ENCODE peak calls at places on chromosomes 16 and 17, in six cellular contexts. D is activated T-cell treated with anti-CD3 and anti-CD28 coated beads, Interleukin-2, amount 50 U/mL, for 4 hours; X is NCI-H1092; S is GM18507; J is GM12892; W is NCI-H2081 treated with DMSO at 0.1 percent for 48 hours. N is an unnamed sample.

GRCh38 chr17:68310141-68310540 is 18.8 kb downstream of the ARSG start:
- DNase-seq in W (no peak), X (no peak), D (peak), J (no peak), S (no peak), N (peak)

GRCh38 chr16:46949216-46949892 is 24.1 kb downstream of the DNAJA2 start:
- DNase-seq in W (no peak), X (no peak), D (peak), J (no peak), S (no peak), N (peak)

GRCh38 chr17:75250009-75250471 is 11.4 kb downstream of the GGA3 start:
- DNase-seq in D (peak), S (no peak), W (no peak), J (peak), X (no peak), N (peak)

GRCh38 chr17:73589096-73589980 is 54.9 kb downstream of the SDK2 start:
- DNase-seq in D (no peak), S (no peak), X (peak), W (peak), J (no peak), N (no peak)

GRCh38 chr17:75260679-75261335 is 599 bp downstream of the GGA3 start:
- DNase-seq in J (no peak), S (no peak), X (no peak), W (no peak), D (peak), N (peak)

GRCh38 chr16:19393226-19394074 is 24.2 kb upstream of the TMC5 start:
- DNase-seq in J (no peak), S (no peak), X (no peak), W (no peak), D (no peak), N (no peak)

GRCh38 chr16:8594149-8594666 is 3.9 kb upstream of the TMEM114 start:
- DNase-seq in D (no peak), W (no peak), X (no peak), J (no peak), S (no peak), N (no peak)

GRCh38 chr16:28918698-28919097 is 6.3 kb downstream of the RABEP2 start:
- DNase-seq in S (no peak), D (no peak), W (no peak), J (no peak), X (no peak), N (no peak)

GRCh38 chr17:78852709-78853111 is 12.1 kb upstream of the USP36 start:
- DNase-seq in S (no peak), X (no peak), D (no peak), J (no peak), W (no peak), N (no peak)

GRCh38 chr16:74449470-74449869 is 28.2 kb upstream of the CLEC18B start:
- DNase-seq in J (no peak), D (no peak), W (no peak), S (no peak), X (no peak), N (no peak)

GRCh38 chr16:62549875-62550274 is 513.6 kb upstream of the CDH8 start:
- DNase-seq in X (no peak), S (no peak), D (no peak), W (no peak), J (no peak), N (no peak)

GRCh38 chr16:17342031-17342430 is 128.7 kb downstream of the XYLT1 start:
- DNase-seq in J (no peak), W (no peak), S (no peak), X (no peak), D (no peak), N (no peak)

GRCh38 chr17:79424471-79425185 is 186.2 kb downstream of the RBFOX3 start:
- DNase-seq in J (no peak), S (no peak), D (no peak), W (no peak), X (no peak), N (no peak)

GRCh38 chr17:6698004-6698403 is 15.2 kb downstream of the SLC13A5 start:
- DNase-seq in W (no peak), X (no peak), S (no peak), D (no peak), J (no peak), N (no peak)

GRCh38 chr17:75572713-75573539 is 14.7 kb upstream of the MYO15B start:
- DNase-seq in S (no peak), J (no peak), D (no peak), X (no peak), W (no peak), N (no peak)

GRCh38 chr16:5216681-5217080 is 119.1 kb upstream of the EEF2KMT start:
- DNase-seq in D (no peak), W (no peak), J (no peak), X (no peak), S (no peak), N (no peak)

N was measured in activated T-helper 9 cell treated with anti-CD3 and anti-CD28 coated beads, Interleukin-2, amount 50 U/mL, for 16 hours.